ENCODE peak calls at places on chromosomes 5 and 9, in ten cellular contexts. K is T-helper 2 cell; H is left ventricle myocardium superior; G is naive B cell; R is T-helper 17 cell; E is prostate gland; N is adipocyte; D is hippocampal formation; A is activated CD4-positive, alpha-beta T cell treated with anti-CD3 and anti-CD28 coated beads, Interleukin-2, amount 50 U/mL, for 1 hour; Z is fibroblast of the conjunctiva. J is an unnamed sample.
A peak's percentile ranks its signal among the peaks of the same experiment; 100 is the strongest.

GRCh38 chr9:119758990-119759389 is 389.8 kb upstream of the BRINP1 start:
- DNase-seq in K (no peak), D (no peak), R (no peak), Z (no peak), N (no peak), G (no peak), H (no peak), A (no peak), E (no peak), J (no peak)

GRCh38 chr5:178664141-178664540 is 37.3 kb upstream of the CLK4 start:
- DNase-seq in G (no peak), Z (no peak), R (no peak), D (no peak), K (no peak), A (no peak), E (no peak), N (no peak), H (no peak), J (no peak)

GRCh38 chr9:18982246-18982589 is 50.8 kb downstream of the SAXO1 start:
- DNase-seq in R (no peak), Z (no peak), A (no peak), E (peak; percentile 34), N (no peak), H (no peak), D (no peak), G (no peak), K (no peak), J (no peak)

GRCh38 chr9:72362118-72362531 is 2.9 kb downstream of the ZFAND5 start:
- DNase-seq in N (peak; percentile 74), D (no peak), K (no peak), R (no peak), G (no peak), E (no peak), H (no peak), Z (no peak), A (no peak), J (no peak)

GRCh38 chr5:178866946-178867345 is 7.2 kb downstream of the ZNF354B start:
- DNase-seq in K (no peak), R (no peak), D (no peak), A (no peak), G (no peak), E (no peak), H (no peak), N (no peak), Z (no peak), J (no peak)

GRCh38 chr5:73160239-73160671 is 12.7 kb upstream of the TMEM174 start:
- DNase-seq in E (no peak), Z (no peak), G (peak; percentile 22), D (no peak), H (no peak), K (peak; percentile 41), N (no peak), R (no peak), A (no peak), J (no peak)

GRCh38 chr9:97601228-97601898 is 31.8 kb downstream of the TSTD2 start:
- DNase-seq in G (no peak), N (no peak), E (no peak), A (no peak), K (no peak), H (peak; percentile 46), R (no peak), Z (no peak), D (no peak), J (no peak)

GRCh38 chr9:130682490-130683121 is 11.0 kb upstream of the EXOSC2 start:
- DNase-seq in H (peak; percentile 85), R (peak; percentile 43), E (peak; percentile 74), K (peak; percentile 10), D (peak; percentile 78), A (peak; percentile 55), G (peak; percentile 37), Z (peak; percentile 66), N (peak; percentile 94), J (peak; percentile 75)

GRCh38 chr5:9431496-9432258 is 114.2 kb downstream of the SEMA5A start:
- DNase-seq in G (no peak), R (no peak), A (no peak), D (no peak), N (peak; percentile 51), Z (no peak), K (no peak), H (no peak), E (no peak), J (no peak)

GRCh38 chr9:103167530-103167929 is 172.4 kb downstream of the CYLC2 start:
- DNase-seq in G (no peak), K (no peak), D (no peak), E (no peak), Z (no peak), R (no peak), N (no peak), H (no peak), A (no peak), J (no peak)

GRCh38 chr5:132259061-132259851 is 1.8 kb downstream of the PDLIM4 start:
- DNase-seq in A (no peak), G (no peak), Z (peak; percentile 74), K (no peak), N (peak; percentile 96), H (peak; percentile 81), D (peak; percentile 10), E (peak; percentile 75), R (no peak), J (no peak)

GRCh38 chr5:137565450-137565849 is 66.3 kb upstream of the SPOCK1 start:
- DNase-seq in A (no peak), K (no peak), G (no peak), E (no peak), Z (no peak), H (no peak), N (peak; percentile 32), D (no peak), R (no peak), J (no peak)

GRCh38 chr5:180284161-180284560 is 7.7 kb downstream of the MAPK9 start:
- DNase-seq in Z (no peak), R (no peak), E (no peak), D (peak; percentile 48), H (no peak), G (no peak), N (no peak), A (no peak), K (no peak), J (no peak)

GRCh38 chr9:133345596-133345995 is 2.3 kb downstream of the MED22 start:
- DNase-seq in E (no peak), R (no peak), D (no peak), A (no peak), N (no peak), G (no peak), Z (no peak), H (no peak), K (no peak), J (no peak)

GRCh38 chr5:68251386-68251785 is 35.8 kb downstream of the PIK3R1 start:
- DNase-seq in D (no peak), R (no peak), H (no peak), G (no peak), Z (no peak), E (no peak), N (no peak), A (peak; percentile 50), K (peak; percentile 17), J (no peak)

GRCh38 chr5:171850354-171850947 is 64.8 kb downstream of the SMIM23 start:
- DNase-seq in K (no peak), H (no peak), E (no peak), D (no peak), A (no peak), Z (no peak), R (no peak), G (no peak), N (no peak), J (no peak)

J was measured in NCI-H146.